ENCODE peak calls at places on chromosomes 5 and 9, in ten cellular contexts. One of them, this sample, is unnamed.
A peak's percentile ranks its signal among the peaks of the same experiment; 100 is the strongest.

GRCh38 chr9:116032683-116033440 is 120.7 kb upstream of the PAPPA start:
- DNase-seq in ovary: no peak
- DNase-seq in kidney epithelial cell: no peak
- DNase-seq in CD8-positive, alpha-beta T cell: no peak
- DNase-seq in NCI-H1092: no peak
- DNase-seq in stimulated activated CD8-positive, alpha-beta memory T cell treated with anti-CD3 and anti-CD28 coated beads, Interleukin-4, amount 100 ng/mL, for 1 hour: no peak
- DNase-seq in body of pancreas: peak; percentile 39
- DNase-seq in brain microvascular endothelial cell: no peak
- DNase-seq in A549: no peak
- DNase-seq in amygdala: no peak
- DNase-seq in this sample: no peak

GRCh38 chr5:14818931-14819790 is 52.4 kb downstream of the ANKH start:
- DNase-seq in CD8-positive, alpha-beta T cell: no peak
- DNase-seq in ovary: no peak
- DNase-seq in amygdala: no peak
- DNase-seq in kidney epithelial cell: no peak
- DNase-seq in stimulated activated CD8-positive, alpha-beta memory T cell treated with anti-CD3 and anti-CD28 coated beads, Interleukin-4, amount 100 ng/mL, for 1 hour: no peak
- DNase-seq in NCI-H1092: no peak
- DNase-seq in A549: no peak
- DNase-seq in brain microvascular endothelial cell: peak; percentile 43
- DNase-seq in body of pancreas: no peak
- DNase-seq in this sample: no peak

GRCh38 chr9:90880669-90881068 is 79.0 kb downstream of the SYK start:
- DNase-seq in kidney epithelial cell: no peak
- DNase-seq in stimulated activated CD8-positive, alpha-beta memory T cell treated with anti-CD3 and anti-CD28 coated beads, Interleukin-4, amount 100 ng/mL, for 1 hour: no peak
- DNase-seq in A549: no peak
- DNase-seq in NCI-H1092: no peak
- DNase-seq in amygdala: no peak
- DNase-seq in CD8-positive, alpha-beta T cell: no peak
- DNase-seq in ovary: no peak
- DNase-seq in body of pancreas: no peak
- DNase-seq in brain microvascular endothelial cell: no peak
- DNase-seq in this sample: no peak

GRCh38 chr5:3059488-3059887 is 308.0 kb upstream of the IRX2 start:
- DNase-seq in stimulated activated CD8-positive, alpha-beta memory T cell treated with anti-CD3 and anti-CD28 coated beads, Interleukin-4, amount 100 ng/mL, for 1 hour: no peak
- DNase-seq in ovary: no peak
- DNase-seq in brain microvascular endothelial cell: no peak
- DNase-seq in NCI-H1092: no peak
- DNase-seq in body of pancreas: no peak
- DNase-seq in kidney epithelial cell: no peak
- DNase-seq in CD8-positive, alpha-beta T cell: no peak
- DNase-seq in A549: no peak
- DNase-seq in amygdala: no peak
- DNase-seq in this sample: no peak

GRCh38 chr5:97043511-97043910 is 98.9 kb downstream of the LIX1 start:
- DNase-seq in ovary: no peak
- DNase-seq in kidney epithelial cell: no peak
- DNase-seq in body of pancreas: no peak
- DNase-seq in amygdala: no peak
- DNase-seq in NCI-H1092: no peak
- DNase-seq in stimulated activated CD8-positive, alpha-beta memory T cell treated with anti-CD3 and anti-CD28 coated beads, Interleukin-4, amount 100 ng/mL, for 1 hour: no peak
- DNase-seq in brain microvascular endothelial cell: no peak
- DNase-seq in A549: no peak
- DNase-seq in CD8-positive, alpha-beta T cell: no peak
- DNase-seq in this sample: no peak

GRCh38 chr9:17130725-17131124 is 4.1 kb upstream of the CNTLN start:
- DNase-seq in body of pancreas: no peak
- DNase-seq in A549: no peak
- DNase-seq in amygdala: no peak
- DNase-seq in CD8-positive, alpha-beta T cell: no peak
- DNase-seq in NCI-H1092: no peak
- DNase-seq in brain microvascular endothelial cell: no peak
- DNase-seq in stimulated activated CD8-positive, alpha-beta memory T cell treated with anti-CD3 and anti-CD28 coated beads, Interleukin-4, amount 100 ng/mL, for 1 hour: no peak
- DNase-seq in kidney epithelial cell: no peak
- DNase-seq in ovary: no peak
- DNase-seq in this sample: no peak

GRCh38 chr9:116479145-116479544 is 208.0 kb upstream of the TRIM32 start:
- DNase-seq in stimulated activated CD8-positive, alpha-beta memory T cell treated with anti-CD3 and anti-CD28 coated beads, Interleukin-4, amount 100 ng/mL, for 1 hour: no peak
- DNase-seq in body of pancreas: no peak
- DNase-seq in brain microvascular endothelial cell: no peak
- DNase-seq in CD8-positive, alpha-beta T cell: no peak
- DNase-seq in NCI-H1092: no peak
- DNase-seq in kidney epithelial cell: no peak
- DNase-seq in amygdala: no peak
- DNase-seq in A549: no peak
- DNase-seq in ovary: no peak
- DNase-seq in this sample: no peak

GRCh38 chr5:91306497-91306896 is 76.6 kb downstream of the ARRDC3 start:
- DNase-seq in NCI-H1092: no peak
- DNase-seq in ovary: no peak
- DNase-seq in CD8-positive, alpha-beta T cell: no peak
- DNase-seq in kidney epithelial cell: no peak
- DNase-seq in brain microvascular endothelial cell: no peak
- DNase-seq in stimulated activated CD8-positive, alpha-beta memory T cell treated with anti-CD3 and anti-CD28 coated beads, Interleukin-4, amount 100 ng/mL, for 1 hour: no peak
- DNase-seq in body of pancreas: peak; percentile 30
- DNase-seq in amygdala: no peak
- DNase-seq in A549: no peak
- DNase-seq in this sample: peak; percentile 16

GRCh38 chr5:99285606-99286005 is 356.8 kb upstream of the CHD1 start:
- DNase-seq in CD8-positive, alpha-beta T cell: no peak
- DNase-seq in stimulated activated CD8-positive, alpha-beta memory T cell treated with anti-CD3 and anti-CD28 coated beads, Interleukin-4, amount 100 ng/mL, for 1 hour: no peak
- DNase-seq in brain microvascular endothelial cell: no peak
- DNase-seq in body of pancreas: peak; percentile 13
- DNase-seq in NCI-H1092: no peak
- DNase-seq in amygdala: no peak
- DNase-seq in kidney epithelial cell: no peak
- DNase-seq in A549: no peak
- DNase-seq in ovary: no peak
- DNase-seq in this sample: no peak

GRCh38 chr9:99416007-99416406 is 193.9 kb downstream of the SEC61B start:
- DNase-seq in stimulated activated CD8-positive, alpha-beta memory T cell treated with anti-CD3 and anti-CD28 coated beads, Interleukin-4, amount 100 ng/mL, for 1 hour: no peak
- DNase-seq in brain microvascular endothelial cell: no peak
- DNase-seq in NCI-H1092: no peak
- DNase-seq in kidney epithelial cell: no peak
- DNase-seq in body of pancreas: no peak
- DNase-seq in A549: no peak
- DNase-seq in ovary: no peak
- DNase-seq in amygdala: no peak
- DNase-seq in CD8-positive, alpha-beta T cell: no peak
- DNase-seq in this sample: peak; percentile 55

GRCh38 chr5:657570-657969 is 35.6 kb downstream of the TPPP start:
- DNase-seq in body of pancreas: no peak
- DNase-seq in amygdala: no peak
- DNase-seq in NCI-H1092: no peak
- DNase-seq in ovary: no peak
- DNase-seq in A549: no peak
- DNase-seq in CD8-positive, alpha-beta T cell: no peak
- DNase-seq in brain microvascular endothelial cell: peak; percentile 99
- DNase-seq in stimulated activated CD8-positive, alpha-beta memory T cell treated with anti-CD3 and anti-CD28 coated beads, Interleukin-4, amount 100 ng/mL, for 1 hour: no peak
- DNase-seq in kidney epithelial cell: peak; percentile 31
- DNase-seq in this sample: peak; percentile 95

GRCh38 chr5:151684690-151685361 is 1.9 kb downstream of the SPARC start:
- DNase-seq in ovary: peak; percentile 80
- DNase-seq in body of pancreas: peak; percentile 34
- DNase-seq in A549: peak; percentile 74
- DNase-seq in CD8-positive, alpha-beta T cell: no peak
- DNase-seq in brain microvascular endothelial cell: peak; percentile 94
- DNase-seq in NCI-H1092: no peak
- DNase-seq in kidney epithelial cell: peak; percentile 83
- DNase-seq in stimulated activated CD8-positive, alpha-beta memory T cell treated with anti-CD3 and anti-CD28 coated beads, Interleukin-4, amount 100 ng/mL, for 1 hour: no peak
- DNase-seq in amygdala: no peak
- DNase-seq in this sample: peak; percentile 96

GRCh38 chr9:23567756-23568155 is 258.3 kb downstream of the ELAVL2 start:
- DNase-seq in A549: no peak
- DNase-seq in kidney epithelial cell: no peak
- DNase-seq in stimulated activated CD8-positive, alpha-beta memory T cell treated with anti-CD3 and anti-CD28 coated beads, Interleukin-4, amount 100 ng/mL, for 1 hour: no peak
- DNase-seq in CD8-positive, alpha-beta T cell: no peak
- DNase-seq in ovary: no peak
- DNase-seq in NCI-H1092: no peak
- DNase-seq in body of pancreas: no peak
- DNase-seq in brain microvascular endothelial cell: no peak
- DNase-seq in amygdala: no peak
- DNase-seq in this sample: no peak

GRCh38 chr5:135450328-135450727 is 1.8 kb downstream of the TIFAB start:
- DNase-seq in kidney epithelial cell: no peak
- DNase-seq in stimulated activated CD8-positive, alpha-beta memory T cell treated with anti-CD3 and anti-CD28 coated beads, Interleukin-4, amount 100 ng/mL, for 1 hour: no peak
- DNase-seq in body of pancreas: no peak
- DNase-seq in brain microvascular endothelial cell: no peak
- DNase-seq in amygdala: no peak
- DNase-seq in ovary: no peak
- DNase-seq in A549: no peak
- DNase-seq in NCI-H1092: no peak
- DNase-seq in CD8-positive, alpha-beta T cell: no peak
- DNase-seq in this sample: no peak

GRCh38 chr5:166382031-166382430 is 1909.4 kb upstream of the WWC1 start:
- DNase-seq in ovary: no peak
- DNase-seq in CD8-positive, alpha-beta T cell: no peak
- DNase-seq in NCI-H1092: no peak
- DNase-seq in brain microvascular endothelial cell: no peak
- DNase-seq in kidney epithelial cell: no peak
- DNase-seq in amygdala: no peak
- DNase-seq in A549: no peak
- DNase-seq in body of pancreas: no peak
- DNase-seq in stimulated activated CD8-positive, alpha-beta memory T cell treated with anti-CD3 and anti-CD28 coated beads, Interleukin-4, amount 100 ng/mL, for 1 hour: no peak
- DNase-seq in this sample: no peak

GRCh38 chr9:115999498-115999897 is 154.1 kb upstream of the PAPPA start:
- DNase-seq in A549: peak; percentile 56
- DNase-seq in stimulated activated CD8-positive, alpha-beta memory T cell treated with anti-CD3 and anti-CD28 coated beads, Interleukin-4, amount 100 ng/mL, for 1 hour: no peak
- DNase-seq in amygdala: no peak
- DNase-seq in NCI-H1092: no peak
- DNase-seq in ovary: no peak
- DNase-seq in CD8-positive, alpha-beta T cell: no peak
- DNase-seq in kidney epithelial cell: no peak
- DNase-seq in body of pancreas: no peak
- DNase-seq in brain microvascular endothelial cell: no peak
- DNase-seq in this sample: peak; percentile 78

GRCh38 chr9:79477955-79478751 is 93.6 kb upstream of the TLE4 start:
- DNase-seq in stimulated activated CD8-positive, alpha-beta memory T cell treated with anti-CD3 and anti-CD28 coated beads, Interleukin-4, amount 100 ng/mL, for 1 hour: no peak
- DNase-seq in A549: peak; percentile 19
- DNase-seq in ovary: no peak
- DNase-seq in amygdala: peak; percentile 16
- DNase-seq in brain microvascular endothelial cell: peak; percentile 47
- DNase-seq in NCI-H1092: no peak
- DNase-seq in kidney epithelial cell: peak; percentile 9
- DNase-seq in body of pancreas: peak; percentile 33
- DNase-seq in CD8-positive, alpha-beta T cell: peak; percentile 34
- DNase-seq in this sample: no peak

GRCh38 chr9:89484475-89485404 is 13.2 kb downstream of the SEMA4D start:
- DNase-seq in ovary: no peak
- DNase-seq in brain microvascular endothelial cell: no peak
- DNase-seq in amygdala: no peak
- DNase-seq in A549: no peak
- DNase-seq in kidney epithelial cell: peak; percentile 66
- DNase-seq in NCI-H1092: no peak
- DNase-seq in CD8-positive, alpha-beta T cell: no peak
- DNase-seq in body of pancreas: no peak
- DNase-seq in stimulated activated CD8-positive, alpha-beta memory T cell treated with anti-CD3 and anti-CD28 coated beads, Interleukin-4, amount 100 ng/mL, for 1 hour: no peak
- DNase-seq in this sample: no peak

GRCh38 chr9:38029923-38030638 is 38.9 kb downstream of the SHB start:
- DNase-seq in amygdala: no peak
- DNase-seq in ovary: no peak
- DNase-seq in kidney epithelial cell: no peak
- DNase-seq in stimulated activated CD8-positive, alpha-beta memory T cell treated with anti-CD3 and anti-CD28 coated beads, Interleukin-4, amount 100 ng/mL, for 1 hour: no peak
- DNase-seq in brain microvascular endothelial cell: no peak
- DNase-seq in NCI-H1092: no peak
- DNase-seq in body of pancreas: no peak
- DNase-seq in CD8-positive, alpha-beta T cell: no peak
- DNase-seq in A549: no peak
- DNase-seq in this sample: no peak

GRCh38 chr5:173944512-173944911 is 44.5 kb upstream of the C5orf47 start:
- DNase-seq in stimulated activated CD8-positive, alpha-beta memory T cell treated with anti-CD3 and anti-CD28 coated beads, Interleukin-4, amount 100 ng/mL, for 1 hour: no peak
- DNase-seq in brain microvascular endothelial cell: no peak
- DNase-seq in ovary: no peak
- DNase-seq in amygdala: no peak
- DNase-seq in NCI-H1092: no peak
- DNase-seq in kidney epithelial cell: peak; percentile 63
- DNase-seq in body of pancreas: no peak
- DNase-seq in CD8-positive, alpha-beta T cell: no peak
- DNase-seq in A549: peak; percentile 24
- DNase-seq in this sample: no peak

GRCh38 chr9:98409637-98410173 is 154.3 kb upstream of the TBC1D2 start:
- DNase-seq in A549: no peak
- DNase-seq in ovary: no peak
- DNase-seq in stimulated activated CD8-positive, alpha-beta memory T cell treated with anti-CD3 and anti-CD28 coated beads, Interleukin-4, amount 100 ng/mL, for 1 hour: no peak
- DNase-seq in NCI-H1092: no peak
- DNase-seq in body of pancreas: no peak
- DNase-seq in amygdala: no peak
- DNase-seq in CD8-positive, alpha-beta T cell: no peak
- DNase-seq in kidney epithelial cell: no peak
- DNase-seq in brain microvascular endothelial cell: no peak
- DNase-seq in this sample: no peak

GRCh38 chr9:82621446-82621845 is 441.5 kb downstream of the RASEF start:
- DNase-seq in CD8-positive, alpha-beta T cell: no peak
- DNase-seq in A549: no peak
- DNase-seq in kidney epithelial cell: no peak
- DNase-seq in stimulated activated CD8-positive, alpha-beta memory T cell treated with anti-CD3 and anti-CD28 coated beads, Interleukin-4, amount 100 ng/mL, for 1 hour: no peak
- DNase-seq in ovary: no peak
- DNase-seq in body of pancreas: no peak
- DNase-seq in brain microvascular endothelial cell: peak; percentile 32
- DNase-seq in amygdala: no peak
- DNase-seq in NCI-H1092: no peak
- DNase-seq in this sample: peak; percentile 20

GRCh38 chr5:162384225-162384624 is 316.7 kb downstream of the GABRG2 start:
- DNase-seq in amygdala: no peak
- DNase-seq in A549: no peak
- DNase-seq in body of pancreas: no peak
- DNase-seq in kidney epithelial cell: no peak
- DNase-seq in CD8-positive, alpha-beta T cell: no peak
- DNase-seq in NCI-H1092: no peak
- DNase-seq in ovary: no peak
- DNase-seq in brain microvascular endothelial cell: no peak
- DNase-seq in stimulated activated CD8-positive, alpha-beta memory T cell treated with anti-CD3 and anti-CD28 coated beads, Interleukin-4, amount 100 ng/mL, for 1 hour: no peak
- DNase-seq in this sample: no peak

GRCh38 chr5:154237946-154238345 is 47.4 kb downstream of the GALNT10 start:
- DNase-seq in body of pancreas: no peak
- DNase-seq in kidney epithelial cell: no peak
- DNase-seq in NCI-H1092: no peak
- DNase-seq in CD8-positive, alpha-beta T cell: no peak
- DNase-seq in amygdala: no peak
- DNase-seq in stimulated activated CD8-positive, alpha-beta memory T cell treated with anti-CD3 and anti-CD28 coated beads, Interleukin-4, amount 100 ng/mL, for 1 hour: no peak
- DNase-seq in ovary: no peak
- DNase-seq in brain microvascular endothelial cell: no peak
- DNase-seq in A549: no peak
- DNase-seq in this sample: no peak

GRCh38 chr5:21919417-21920022 is 933.6 kb downstream of the CDH12 start:
- DNase-seq in A549: peak; percentile 48
- DNase-seq in NCI-H1092: peak; percentile 35
- DNase-seq in CD8-positive, alpha-beta T cell: no peak
- DNase-seq in brain microvascular endothelial cell: peak; percentile 33
- DNase-seq in amygdala: no peak
- DNase-seq in kidney epithelial cell: peak; percentile 4
- DNase-seq in stimulated activated CD8-positive, alpha-beta memory T cell treated with anti-CD3 and anti-CD28 coated beads, Interleukin-4, amount 100 ng/mL, for 1 hour: no peak
- DNase-seq in body of pancreas: peak; percentile 8
- DNase-seq in ovary: no peak
- DNase-seq in this sample: peak; percentile 25

GRCh38 chr5:181223041-181223728 is at the start of gene TRIM41:
- DNase-seq in stimulated activated CD8-positive, alpha-beta memory T cell treated with anti-CD3 and anti-CD28 coated beads, Interleukin-4, amount 100 ng/mL, for 1 hour: peak; percentile 97
- DNase-seq in ovary: peak; percentile 99
- DNase-seq in A549: peak; percentile 99
- DNase-seq in kidney epithelial cell: peak; percentile 89
- DNase-seq in body of pancreas: peak; percentile 97
- DNase-seq in amygdala: no peak
- DNase-seq in brain microvascular endothelial cell: peak; percentile 96
- DNase-seq in CD8-positive, alpha-beta T cell: peak; percentile 99
- DNase-seq in NCI-H1092: no peak
- DNase-seq in this sample: peak; percentile 99

GRCh38 chr9:106717686-106718085 is 145.3 kb upstream of the ZNF462 start:
- DNase-seq in NCI-H1092: no peak
- DNase-seq in CD8-positive, alpha-beta T cell: no peak
- DNase-seq in body of pancreas: peak; percentile 33
- DNase-seq in stimulated activated CD8-positive, alpha-beta memory T cell treated with anti-CD3 and anti-CD28 coated beads, Interleukin-4, amount 100 ng/mL, for 1 hour: no peak
- DNase-seq in ovary: no peak
- DNase-seq in A549: peak; percentile 27
- DNase-seq in kidney epithelial cell: peak; percentile 53
- DNase-seq in amygdala: no peak
- DNase-seq in brain microvascular endothelial cell: peak; percentile 83
- DNase-seq in this sample: peak; percentile 87

GRCh38 chr5:23977996-23978395 is 470.6 kb downstream of the PRDM9 start:
- DNase-seq in amygdala: no peak
- DNase-seq in ovary: no peak
- DNase-seq in kidney epithelial cell: no peak
- DNase-seq in A549: peak; percentile 35
- DNase-seq in brain microvascular endothelial cell: no peak
- DNase-seq in CD8-positive, alpha-beta T cell: no peak
- DNase-seq in body of pancreas: peak; percentile 27
- DNase-seq in stimulated activated CD8-positive, alpha-beta memory T cell treated with anti-CD3 and anti-CD28 coated beads, Interleukin-4, amount 100 ng/mL, for 1 hour: no peak
- DNase-seq in NCI-H1092: no peak
- DNase-seq in this sample: no peak

This sample was measured in fibroblast of lung.